ENCODE peak calls at places on chromosomes 1 and 21, in five cellular contexts. L is PC-3, K is keratinocyte, G is adrenal gland, C is colonic mucosa. O is an unnamed sample. For H3K4me1 and H3K27me3, the result is how much of the 10 kb centered on the place peaks cover.

GRCh38 chr21:37198989-37199924 is 67.9 kb downstream of the VPS26C start:
- DNase-seq in L (peak), K (no peak), G (no peak), C (no peak), O (no peak)

GRCh38 chr1:84339503-84339902 is 38.0 kb downstream of the SAMD13 start:
- DNase-seq in L (no peak), K (no peak), G (no peak), C (no peak), O (no peak)

GRCh38 chr1:153355445-153356071 is 2.1 kb upstream of the S100A9 start:
- DNase-seq in L (peak), K (no peak), G (peak), C (peak), O (no peak)

GRCh38 chr1:4256351-4256750 is 356.3 kb upstream of the C1orf174 start:
- DNase-seq in L (no peak), K (no peak), G (no peak), C (no peak), O (no peak)

GRCh38 chr1:186763107-186763506 is 65.6 kb upstream of the PLA2G4A start:
- DNase-seq in L (peak), K (no peak), G (no peak), C (no peak), O (no peak)

GRCh38 chr1:206955476-206956312 is 9.4 kb upstream of the PIGR start:
- DNase-seq in L (no peak), K (no peak), G (no peak), C (peak), O (no peak)

GRCh38 chr1:182189535-182190066 is 128.1 kb upstream of the ZNF648 start:
- DNase-seq in L (no peak), K (no peak), G (no peak), C (no peak), O (no peak)

GRCh38 chr1:117591248-117591647 is 14.6 kb upstream of the TENT5C start:
- DNase-seq in L (peak), K (no peak), G (no peak), C (peak), O (no peak)

GRCh38 chr1:175146535-175147213 is 45.9 kb downstream of the KIAA0040 start:
- DNase-seq in L (peak), K (no peak), G (peak), C (peak), O (peak)

GRCh38 chr1:998905-999796 is 746 bp downstream of the HES4 start:
- DNase-seq in L (peak), K (no peak), G (no peak), C (peak), O (peak)

GRCh38 chr1:21175324-21175669 is 1.4 kb downstream of the EIF4G3 start:
- DNase-seq in L (peak), K (no peak), G (peak), C (peak), O (peak)

GRCh38 chr21:44454747-44455523 is at the start of gene LRRC3:
- DNase-seq in L (peak), K (peak), G (peak), C (peak), O (peak)

GRCh38 chr1:236870721-236871120 is 75.6 kb downstream of the MTR start:
- DNase-seq in L (no peak), K (no peak), G (no peak), C (no peak), O (no peak)

GRCh38 chr1:67429528-67430357 is 459 bp downstream of the SERBP1 start:
- DNase-seq in L (peak), K (no peak), G (peak), C (peak), O (peak)

GRCh38 chr1:15965228-15965767 is 10.6 kb downstream of the ZBTB17 start:
- DNase-seq in L (no peak), K (no peak), G (no peak), C (no peak), O (no peak)

GRCh38 chr1:173408886-173409285 is 68.2 kb upstream of the PRDX6 start:
- DNase-seq in L (no peak), K (no peak), G (no peak), C (no peak), O (no peak)

GRCh38 chr1:111131693-111132092 is 8.2 kb downstream of the DRAM2 start:
- DNase-seq in L (no peak), K (no peak), G (no peak), C (no peak), O (no peak)

GRCh38 chr1:154745286-154745731 is 124.8 kb downstream of the KCNN3 start:
- DNase-seq in L (no peak), K (no peak), G (peak), C (no peak), O (no peak)

GRCh38 chr1:52552236-52552504 is 722 bp downstream of the TUT4 start:
- DNase-seq in L (peak), K (no peak), G (peak), C (peak), O (no peak)

GRCh38 chr1:119554188-119554587 is 47.2 kb downstream of the HSD3B1 start:
- DNase-seq in L (no peak), K (no peak), G (peak), C (peak), O (peak)

GRCh38 chr1:232014941-232015340 is 388.4 kb downstream of the DISC1 start:
- DNase-seq in L (no peak), K (no peak), G (no peak), C (no peak), O (no peak)

GRCh38 chr1:247111259-247111635 is 7.1 kb upstream of the ZNF669 start:
- DNase-seq in L (no peak), K (no peak), G (peak), C (no peak), O (no peak)

GRCh38 chr1:36256558-36257374 is 32.5 kb downstream of the THRAP3 start:
- DNase-seq in L (no peak), K (no peak), G (no peak), C (no peak), O (no peak)

GRCh38 chr1:182269097-182269496 is 122.5 kb downstream of the GLUL start:
- DNase-seq in L (no peak), K (no peak), G (no peak), C (no peak), O (no peak)

GRCh38 chr1:210684466-210685294 is 356.0 kb downstream of the HHAT start:
- DNase-seq in L (no peak), K (no peak), G (no peak), C (no peak), O (no peak)

GRCh38 chr1:119285482-119285881 is 83.1 kb upstream of the HAO2 start:
- DNase-seq in L (peak), K (no peak), G (no peak), C (peak), O (no peak)

GRCh38 chr1:241181471-241181870 is 175.5 kb downstream of the RGS7 start:
- DNase-seq in L (no peak), K (no peak), G (no peak), C (no peak), O (no peak)

GRCh38 chr1:21604208-21604957 is 64.8 kb downstream of the RAP1GAP start:
- DNase-seq in L (no peak), K (no peak), G (no peak), C (no peak), O (no peak)

GRCh38 chr1:93143136-93143535 is 37.1 kb downstream of the TMED5 start:
- DNase-seq in L (no peak), K (no peak), G (no peak), C (no peak), O (no peak)

GRCh38 chr1:89545264-89546038 is 20.8 kb downstream of the LRRC8B start:
- DNase-seq in L (peak), K (no peak), G (no peak), C (no peak), O (no peak)

GRCh38 chr1:217009376-217009775 is 286.1 kb upstream of the ESRRG start:
- DNase-seq in L (peak), K (no peak), G (no peak), C (no peak), O (no peak)

GRCh38 chr1:20640183-20640597 is 6.9 kb downstream of the PINK1 start:
- DNase-seq in L (peak), K (no peak), G (peak), C (peak), O (no peak)

DNA sequence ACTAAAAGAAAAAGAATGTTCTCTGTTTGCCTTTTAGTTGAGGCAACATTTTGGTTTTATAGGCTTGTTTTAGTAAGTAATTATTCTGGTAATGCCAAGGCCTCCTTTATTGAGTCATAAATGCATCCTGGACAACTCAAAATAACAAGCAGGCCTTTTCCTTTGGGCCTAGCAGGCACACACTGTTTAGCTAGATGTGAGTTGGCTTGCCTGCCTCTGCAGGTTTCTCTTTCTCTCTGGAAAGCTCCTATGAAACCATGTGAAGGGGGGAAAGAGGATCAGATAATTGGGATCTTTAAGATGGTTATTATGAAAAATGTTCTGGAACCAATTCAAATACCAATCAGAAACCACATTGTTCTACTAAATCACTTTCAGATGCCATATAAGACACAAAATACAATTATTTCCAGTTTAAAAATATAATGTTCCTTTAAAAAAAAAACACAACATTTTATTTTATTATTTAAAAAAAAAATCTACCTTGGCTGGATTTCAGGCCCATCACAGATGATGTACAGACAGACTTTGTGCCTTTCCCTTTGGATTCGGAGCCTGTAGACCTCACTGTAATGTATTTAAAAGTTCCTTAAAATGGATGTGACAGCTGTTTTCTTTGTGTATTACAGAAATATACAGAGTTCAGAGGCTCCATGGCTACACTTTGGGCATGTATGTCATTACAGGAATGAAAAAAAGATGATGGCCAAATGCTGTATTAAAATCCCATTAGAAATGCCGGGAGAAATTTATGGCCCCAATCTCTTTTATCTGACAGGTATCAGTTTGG is 80.2 kb downstream of the NTMT2 start:
- DNase-seq in L (peak), K (no peak), G (no peak), C (no peak), O (no peak)
- H3K27ac ChIP-seq in L (no peak), K (no peak), G (no peak), C (no peak), O (peak)

DNA sequence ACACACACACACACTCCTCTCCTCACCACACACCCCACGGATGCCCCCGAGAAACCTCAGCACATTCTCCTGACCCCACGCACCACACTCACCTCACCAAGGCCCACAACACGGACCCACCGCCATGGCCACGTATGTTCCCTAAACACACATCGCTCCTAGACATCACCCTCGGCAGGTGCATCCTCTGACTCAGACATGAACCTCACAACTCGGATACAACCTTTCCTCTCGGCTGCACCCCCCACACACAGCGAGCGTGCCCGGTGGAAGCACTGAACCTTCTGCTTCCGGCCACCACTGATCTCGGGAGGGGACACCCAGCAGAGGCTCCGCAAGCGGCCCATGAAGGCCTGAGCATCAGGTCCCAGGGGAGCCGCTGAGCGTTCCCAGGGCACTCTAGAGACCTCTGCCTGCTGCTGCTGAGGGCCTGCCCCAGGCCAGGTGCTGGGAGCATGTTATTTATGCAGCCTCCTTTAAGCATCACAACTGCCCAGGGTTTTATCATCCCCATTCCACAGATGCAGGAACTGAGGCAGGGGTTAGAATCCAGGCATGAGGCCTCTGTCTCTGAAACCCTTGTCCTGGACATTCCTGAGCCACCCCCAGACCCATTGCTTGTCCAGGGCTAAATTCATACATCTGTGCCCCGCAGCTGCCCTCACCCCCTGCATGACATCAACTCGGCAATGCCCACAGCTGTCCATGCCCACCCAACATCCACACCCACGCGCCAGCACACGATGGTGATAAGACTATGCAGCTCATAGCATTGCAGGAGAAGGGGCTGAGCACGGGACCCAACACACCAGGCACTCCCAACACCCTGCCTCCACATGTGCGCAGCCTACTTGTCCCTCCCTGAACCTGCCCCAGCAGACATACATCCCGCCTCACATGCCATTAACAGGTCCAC is 27.0 kb downstream of the SDC3 start:
- DNase-seq in L (no peak), K (no peak), G (no peak), C (no peak), O (no peak)
- H3K4me1 ChIP-seq in L (under half), K (under half), G (half or more), C (under half), O (under half)

DNA sequence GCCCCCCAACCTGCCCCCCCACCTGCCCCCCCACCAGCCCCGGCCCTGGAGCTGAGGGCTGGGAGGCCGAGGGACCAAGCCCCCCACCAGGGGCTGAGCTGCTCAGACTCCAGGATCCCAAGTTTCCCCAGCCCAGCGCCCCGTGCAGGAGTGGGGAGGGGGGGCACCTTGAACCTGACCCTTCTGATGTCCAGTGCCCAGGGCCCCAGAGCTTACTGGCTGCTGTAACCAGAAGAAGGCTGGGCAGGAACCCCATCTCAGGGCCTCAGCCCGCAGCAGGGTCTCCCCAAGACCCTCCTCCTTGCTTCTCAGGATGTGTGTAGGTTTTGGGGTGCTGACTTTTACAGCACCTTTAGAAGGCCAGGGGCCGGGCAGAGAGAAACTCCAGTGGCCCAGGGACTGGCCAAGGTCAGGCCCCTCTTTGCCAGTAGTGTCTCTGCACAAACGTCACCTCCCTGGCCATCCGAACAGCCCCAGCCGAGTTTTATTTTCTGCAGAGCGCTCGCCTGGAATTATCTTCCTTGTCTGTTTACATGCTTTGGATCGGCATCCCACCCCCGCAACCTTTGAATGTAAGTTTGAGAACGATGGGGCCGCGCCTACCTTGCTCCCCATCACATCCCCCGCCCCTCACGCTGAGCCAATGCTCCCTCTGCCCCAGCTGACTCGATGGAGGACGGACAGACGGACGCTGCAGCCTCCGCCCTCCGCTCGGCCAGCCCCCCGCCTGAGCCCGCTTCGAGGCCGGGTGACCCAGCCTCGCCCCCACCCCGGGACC is 70.1 kb upstream of the CASZ1 start:
- DNase-seq in L (peak), K (no peak), G (peak), C (peak), O (peak)
- H3K27me3 ChIP-seq in L (under half), K (under half), G (under half), C (under half), O (under half)

GRCh38 chr1:59016390-59016789 is 232.5 kb upstream of the JUN start:
- DNase-seq in L (no peak), K (no peak), G (peak), C (no peak), O (no peak)
- H3K27ac ChIP-seq in L (no peak), K (peak), G (no peak), C (no peak), O (no peak)

GRCh38 chr1:54404939-54405880 is 984 bp downstream of the SSBP3 start:
- DNase-seq in L (peak), K (no peak), G (peak), C (no peak), O (peak)

GRCh38 chr1:54406339-54407181 is at the start of gene SSBP3:
- DNase-seq in L (peak), K (no peak), G (peak), C (peak), O (peak)

GRCh38 chr1:54404263-54404662 is 1.9 kb downstream of the SSBP3 start:
- DNase-seq in L (no peak), K (no peak), G (no peak), C (no peak), O (no peak)

GRCh38 chr1:54407201-54407956 is 1.2 kb upstream of the SSBP3 start:
- DNase-seq in L (peak), K (peak), G (peak), C (peak), O (peak)

DNA sequence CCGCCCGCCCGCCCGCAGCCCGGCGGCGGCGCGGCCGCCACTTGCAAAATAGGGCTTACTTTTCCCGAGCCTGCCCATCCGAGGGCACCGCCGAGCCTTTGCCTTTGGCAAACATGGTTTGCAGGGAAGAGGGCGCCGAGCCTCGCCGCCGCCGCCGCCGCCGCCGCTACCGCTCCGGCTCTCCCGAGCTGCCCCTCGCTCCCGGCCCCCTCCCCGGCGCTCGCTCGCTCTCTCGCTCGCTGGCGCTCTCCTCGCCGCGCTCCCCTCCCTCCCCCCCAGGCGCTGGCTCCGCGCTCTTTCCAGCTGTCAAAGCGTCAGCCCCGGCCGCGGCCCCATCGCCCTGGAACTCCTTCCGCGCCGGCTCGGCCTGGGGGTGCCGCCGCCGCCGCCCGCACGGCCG is 300 bp downstream of the SSBP3 start:
- DNase-seq in L (peak), K (no peak), G (no peak), C (no peak), O (peak)
- H3K4me1 ChIP-seq in L (under half), K (under half), G (under half), C (under half), O (under half)